ENCODE peak calls at places on chromosomes 13 and 19, in five cellular contexts. M, W, G, E and K are unnamed samples.

GRCh38 chr13:36787181-36787580 is 31.8 kb upstream of the RFXAP start:
- DNase-seq in E (no peak), M (no peak), G (no peak), W (no peak), K (no peak)

GRCh38 chr13:113050856-113051431 is 54.6 kb upstream of the F7 start:
- DNase-seq in E (no peak), M (no peak), W (no peak), G (no peak), K (no peak)

GRCh38 chr13:30581582-30581981 is 36.1 kb upstream of the USPL1 start:
- DNase-seq in W (no peak), E (no peak), G (no peak), M (peak), K (no peak)

GRCh38 chr13:99151516-99151915 is 49.1 kb upstream of the UBAC2 start:
- DNase-seq in E (no peak), W (no peak), G (peak), M (no peak), K (no peak)

GRCh38 chr19:43315851-43316250 is 37.6 kb upstream of the CD177 start:
- DNase-seq in W (no peak), M (no peak), G (no peak), E (no peak), K (no peak)

GRCh38 chr13:32824671-32825070 is 191.6 kb upstream of the KL start:
- DNase-seq in M (no peak), E (no peak), G (peak), W (no peak), K (peak)

GRCh38 chr19:55156202-55157063 is 1.1 kb downstream of the TNNI3 start:
- DNase-seq in G (no peak), M (peak), E (peak), W (no peak), K (no peak)

GRCh38 chr13:26017932-26018690 is 33.7 kb downstream of the SHISA2 start:
- DNase-seq in M (no peak), G (no peak), W (no peak), E (no peak), K (no peak)

GRCh38 chr19:2312819-2313501 is 5.0 kb upstream of the LINGO3 start:
- DNase-seq in G (no peak), E (no peak), W (no peak), M (no peak), K (no peak)

GRCh38 chr13:40233731-40234195 is 432.7 kb downstream of the FOXO1 start:
- DNase-seq in W (no peak), M (no peak), G (no peak), E (no peak), K (no peak)

GRCh38 chr13:110634558-110634957 is 19.2 kb downstream of the NAXD start:
- DNase-seq in W (no peak), M (no peak), E (no peak), G (no peak), K (no peak)

GRCh38 chr19:13381827-13382632 is 124.2 kb downstream of the CACNA1A start:
- DNase-seq in E (no peak), M (no peak), W (no peak), G (no peak), K (no peak)

GRCh38 chr13:114062754-114063153 is 69.7 kb downstream of the RASA3 start:
- DNase-seq in M (no peak), W (no peak), G (no peak), E (no peak), K (no peak)

GRCh38 chr13:21120191-21120590 is 56.2 kb downstream of the SKA3 start:
- DNase-seq in E (no peak), M (no peak), G (no peak), W (no peak), K (no peak)

GRCh38 chr13:23921451-23921888 is 24.2 kb upstream of the C1QTNF9B start:
- DNase-seq in W (peak), E (no peak), G (peak), M (peak), K (peak)